ENCODE peak calls at places on chromosomes 7 and 10, in four cellular contexts. C is transverse colon, V is H9, Y is lower lobe of right lung. Z is an unnamed sample.

GRCh38 chr7:137818036-137818435 is 28.7 kb downstream of the DGKI start:
- DNase-seq in C (no peak), V (no peak), Y (no peak), Z (no peak)

GRCh38 chr7:128150223-128150622 is 90.9 kb upstream of the LEP start:
- DNase-seq in C (no peak), V (no peak), Y (no peak), Z (no peak)

GRCh38 chr7:76372984-76373833 is 14.4 kb upstream of the YWHAG start:
- DNase-seq in C (no peak), V (no peak), Y (peak), Z (no peak)

GRCh38 chr10:75395171-75395954 is 6.2 kb downstream of the ZNF503 start:
- DNase-seq in C (peak), V (peak), Y (peak), Z (peak)

GRCh38 chr10:131982185-131982756 is 548 bp upstream of the BNIP3 start:
- DNase-seq in C (no peak), V (no peak), Y (no peak), Z (no peak)

GRCh38 chr10:79132681-79133381 is 64.1 kb downstream of the ZMIZ1 start:
- DNase-seq in C (no peak), V (no peak), Y (no peak), Z (no peak)

GRCh38 chr10:30820282-30820991 is 190.9 kb upstream of the LYZL2 start:
- DNase-seq in C (no peak), V (no peak), Y (no peak), Z (no peak)

GRCh38 chr7:92645531-92646061 is 55.4 kb upstream of the FAM133B start:
- DNase-seq in C (peak), V (no peak), Y (no peak), Z (no peak)

GRCh38 chr7:147308539-147308938 is 1191.9 kb downstream of the CNTNAP2 start:
- DNase-seq in C (no peak), V (no peak), Y (no peak), Z (no peak)

GRCh38 chr7:109125001-109125400 is 555.3 kb downstream of the DNAJB9 start:
- DNase-seq in C (no peak), V (no peak), Y (no peak), Z (no peak)

GRCh38 chr10:117221156-117221711 is 19.7 kb upstream of the SLC18A2 start:
- DNase-seq in C (no peak), V (peak), Y (no peak), Z (no peak)

GRCh38 chr7:123622660-123623386 is 21.2 kb downstream of the ASB15 start:
- DNase-seq in C (peak), V (no peak), Y (no peak), Z (no peak)